ENCODE peak calls at places on chromosomes 11 and 22, in eight cellular contexts. One of them, this sample, is unnamed.
A peak's percentile ranks its signal among the peaks of the same experiment; 100 is the strongest.

GRCh38 chr11:13328276-13328675 is 50.7 kb downstream of the BMAL1 start:
- DNase-seq in AG10803: no peak
- DNase-seq in heart left ventricle: no peak
- DNase-seq in cardiac fibroblast: no peak
- DNase-seq in CD4-positive, alpha-beta T cell: no peak
- DNase-seq in cardiac muscle cell: no peak
- DNase-seq in AG09319: no peak
- DNase-seq in CD8-positive, alpha-beta T cell: no peak
- DNase-seq in this sample: no peak

GRCh38 chr11:69866648-69867047 is 47.4 kb upstream of the FGF3 start:
- DNase-seq in cardiac fibroblast: no peak
- DNase-seq in AG09319: no peak
- DNase-seq in cardiac muscle cell: no peak
- DNase-seq in heart left ventricle: no peak
- DNase-seq in CD4-positive, alpha-beta T cell: no peak
- DNase-seq in AG10803: no peak
- DNase-seq in CD8-positive, alpha-beta T cell: no peak
- DNase-seq in this sample: no peak

GRCh38 chr22:11628651-11629511 is 3899.1 kb upstream of the OR11H1 start:
- DNase-seq in cardiac muscle cell: no peak
- DNase-seq in CD8-positive, alpha-beta T cell: no peak
- DNase-seq in AG09319: no peak
- DNase-seq in cardiac fibroblast: no peak
- DNase-seq in AG10803: no peak
- DNase-seq in heart left ventricle: no peak
- DNase-seq in CD4-positive, alpha-beta T cell: no peak
- DNase-seq in this sample: no peak

GRCh38 chr11:62534779-62535545 is 11.6 kb downstream of the AHNAK start:
- DNase-seq in CD8-positive, alpha-beta T cell: no peak
- DNase-seq in cardiac muscle cell: no peak
- DNase-seq in CD4-positive, alpha-beta T cell: no peak
- DNase-seq in cardiac fibroblast: no peak
- DNase-seq in heart left ventricle: no peak
- DNase-seq in AG10803: no peak
- DNase-seq in AG09319: no peak
- DNase-seq in this sample: no peak

GRCh38 chr11:22433066-22433450 is 94.9 kb downstream of the SLC17A6 start:
- DNase-seq in cardiac fibroblast: no peak
- DNase-seq in AG09319: no peak
- DNase-seq in cardiac muscle cell: no peak
- DNase-seq in CD8-positive, alpha-beta T cell: no peak
- DNase-seq in AG10803: peak; percentile 11
- DNase-seq in heart left ventricle: no peak
- DNase-seq in CD4-positive, alpha-beta T cell: no peak
- DNase-seq in this sample: no peak

GRCh38 chr11:46718155-46719019 is 626 bp upstream of the F2 start:
- DNase-seq in CD8-positive, alpha-beta T cell: no peak
- DNase-seq in cardiac muscle cell: peak; percentile 33
- DNase-seq in heart left ventricle: no peak
- DNase-seq in AG10803: no peak
- DNase-seq in CD4-positive, alpha-beta T cell: no peak
- DNase-seq in AG09319: no peak
- DNase-seq in cardiac fibroblast: peak; percentile 41
- DNase-seq in this sample: no peak

GRCh38 chr11:80748207-80748606 is 1307.4 kb upstream of the TENM4 start:
- DNase-seq in CD8-positive, alpha-beta T cell: no peak
- DNase-seq in cardiac fibroblast: no peak
- DNase-seq in CD4-positive, alpha-beta T cell: no peak
- DNase-seq in AG10803: no peak
- DNase-seq in heart left ventricle: no peak
- DNase-seq in cardiac muscle cell: no peak
- DNase-seq in AG09319: no peak
- DNase-seq in this sample: no peak

GRCh38 chr11:124536520-124536919 is 6.9 kb downstream of the OR8B12 start:
- DNase-seq in CD8-positive, alpha-beta T cell: no peak
- DNase-seq in CD4-positive, alpha-beta T cell: no peak
- DNase-seq in cardiac fibroblast: peak; percentile 85
- DNase-seq in AG09319: no peak
- DNase-seq in heart left ventricle: peak; percentile 72
- DNase-seq in cardiac muscle cell: peak; percentile 97
- DNase-seq in AG10803: peak; percentile 25
- DNase-seq in this sample: no peak

GRCh38 chr22:26800858-26801257 is 143.5 kb downstream of the MIAT start:
- DNase-seq in CD8-positive, alpha-beta T cell: no peak
- DNase-seq in heart left ventricle: no peak
- DNase-seq in cardiac fibroblast: no peak
- DNase-seq in cardiac muscle cell: no peak
- DNase-seq in AG09319: no peak
- DNase-seq in CD4-positive, alpha-beta T cell: no peak
- DNase-seq in AG10803: no peak
- DNase-seq in this sample: peak; percentile 15

GRCh38 chr11:30741039-30741550 is 154.9 kb upstream of the MPPED2 start:
- DNase-seq in heart left ventricle: no peak
- DNase-seq in AG10803: peak; percentile 92
- DNase-seq in AG09319: no peak
- DNase-seq in cardiac fibroblast: peak; percentile 43
- DNase-seq in CD4-positive, alpha-beta T cell: no peak
- DNase-seq in CD8-positive, alpha-beta T cell: no peak
- DNase-seq in cardiac muscle cell: no peak
- DNase-seq in this sample: no peak

GRCh38 chr11:16280256-16280682 is 76.1 kb downstream of the SOX6 start:
- DNase-seq in CD8-positive, alpha-beta T cell: no peak
- DNase-seq in CD4-positive, alpha-beta T cell: no peak
- DNase-seq in AG10803: no peak
- DNase-seq in AG09319: no peak
- DNase-seq in cardiac fibroblast: peak; percentile 3
- DNase-seq in heart left ventricle: peak; percentile 51
- DNase-seq in cardiac muscle cell: no peak
- DNase-seq in this sample: no peak

GRCh38 chr22:31659246-31659645 is 2.8 kb downstream of the PISD start:
- DNase-seq in AG10803: no peak
- DNase-seq in CD4-positive, alpha-beta T cell: no peak
- DNase-seq in CD8-positive, alpha-beta T cell: no peak
- DNase-seq in cardiac muscle cell: no peak
- DNase-seq in heart left ventricle: no peak
- DNase-seq in cardiac fibroblast: no peak
- DNase-seq in AG09319: no peak
- DNase-seq in this sample: no peak

GRCh38 chr11:42524534-42525227 is 787.1 kb upstream of the API5 start:
- DNase-seq in AG09319: no peak
- DNase-seq in CD8-positive, alpha-beta T cell: no peak
- DNase-seq in heart left ventricle: no peak
- DNase-seq in CD4-positive, alpha-beta T cell: no peak
- DNase-seq in cardiac muscle cell: peak; percentile 84
- DNase-seq in cardiac fibroblast: peak; percentile 80
- DNase-seq in AG10803: peak; percentile 53
- DNase-seq in this sample: peak; percentile 59

GRCh38 chr22:17576475-17576874 is 13.2 kb downstream of the SLC25A18 start:
- DNase-seq in heart left ventricle: no peak
- DNase-seq in AG10803: peak; percentile 99
- DNase-seq in AG09319: no peak
- DNase-seq in cardiac fibroblast: peak; percentile 89
- DNase-seq in cardiac muscle cell: peak; percentile 90
- DNase-seq in CD8-positive, alpha-beta T cell: no peak
- DNase-seq in CD4-positive, alpha-beta T cell: no peak
- DNase-seq in this sample: no peak

GRCh38 chr22:27051407-27051806 is 394.0 kb downstream of the MIAT start:
- DNase-seq in CD8-positive, alpha-beta T cell: no peak
- DNase-seq in cardiac muscle cell: no peak
- DNase-seq in AG09319: no peak
- DNase-seq in CD4-positive, alpha-beta T cell: no peak
- DNase-seq in cardiac fibroblast: no peak
- DNase-seq in AG10803: no peak
- DNase-seq in heart left ventricle: no peak
- DNase-seq in this sample: no peak

GRCh38 chr11:118938491-118939411 is 13.0 kb upstream of the BCL9L start:
- DNase-seq in CD8-positive, alpha-beta T cell: no peak
- DNase-seq in heart left ventricle: no peak
- DNase-seq in CD4-positive, alpha-beta T cell: no peak
- DNase-seq in AG09319: no peak
- DNase-seq in cardiac fibroblast: peak; percentile 35
- DNase-seq in cardiac muscle cell: peak; percentile 61
- DNase-seq in AG10803: peak; percentile 82
- DNase-seq in this sample: no peak

GRCh38 chr11:1732421-1733008 is 17.9 kb downstream of the IFITM10 start:
- DNase-seq in AG10803: no peak
- DNase-seq in cardiac muscle cell: no peak
- DNase-seq in CD4-positive, alpha-beta T cell: no peak
- DNase-seq in CD8-positive, alpha-beta T cell: no peak
- DNase-seq in cardiac fibroblast: no peak
- DNase-seq in heart left ventricle: no peak
- DNase-seq in AG09319: no peak
- DNase-seq in this sample: no peak

GRCh38 chr11:78832226-78832947 is 257.7 kb upstream of the NARS2 start:
- DNase-seq in AG09319: no peak
- DNase-seq in AG10803: no peak
- DNase-seq in heart left ventricle: no peak
- DNase-seq in CD8-positive, alpha-beta T cell: no peak
- DNase-seq in CD4-positive, alpha-beta T cell: no peak
- DNase-seq in cardiac muscle cell: peak; percentile 43
- DNase-seq in cardiac fibroblast: peak; percentile 28
- DNase-seq in this sample: no peak
- TF ChIP-seq CTCF in AG09319: peak; percentile 28
- TF ChIP-seq CTCF in AG10803: peak; percentile 22
- TF ChIP-seq CTCF in heart left ventricle: peak; percentile 7
- TF ChIP-seq CTCF in CD8-positive, alpha-beta T cell: no peak
- TF ChIP-seq CTCF in CD4-positive, alpha-beta T cell: no peak
- TF ChIP-seq CTCF in cardiac muscle cell: peak; percentile 38
- TF ChIP-seq CTCF in cardiac fibroblast: no peak
- TF ChIP-seq CTCF in this sample: no peak

GRCh38 chr22:36367066-36367465 is 20.7 kb downstream of the MYH9 start:
- DNase-seq in CD8-positive, alpha-beta T cell: no peak
- DNase-seq in heart left ventricle: no peak
- DNase-seq in CD4-positive, alpha-beta T cell: no peak
- DNase-seq in cardiac muscle cell: no peak
- DNase-seq in AG09319: no peak
- DNase-seq in AG10803: no peak
- DNase-seq in cardiac fibroblast: no peak
- DNase-seq in this sample: no peak

GRCh38 chr22:36369922-36370781 is 17.6 kb downstream of the MYH9 start:
- DNase-seq in AG10803: no peak
- DNase-seq in CD8-positive, alpha-beta T cell: no peak
- DNase-seq in CD4-positive, alpha-beta T cell: no peak
- DNase-seq in cardiac muscle cell: peak; percentile 64
- DNase-seq in AG09319: no peak
- DNase-seq in cardiac fibroblast: peak; percentile 75
- DNase-seq in heart left ventricle: no peak
- DNase-seq in this sample: no peak

GRCh38 chr22:36367479-36367878 is 20.3 kb downstream of the MYH9 start:
- DNase-seq in AG10803: no peak
- DNase-seq in heart left ventricle: no peak
- DNase-seq in cardiac fibroblast: no peak
- DNase-seq in cardiac muscle cell: no peak
- DNase-seq in CD8-positive, alpha-beta T cell: no peak
- DNase-seq in AG09319: no peak
- DNase-seq in CD4-positive, alpha-beta T cell: no peak
- DNase-seq in this sample: no peak

GRCh38 chr22:36369004-36369921 is 18.5 kb downstream of the MYH9 start:
- DNase-seq in CD4-positive, alpha-beta T cell: no peak
- DNase-seq in heart left ventricle: no peak
- DNase-seq in AG10803: no peak
- DNase-seq in cardiac fibroblast: no peak
- DNase-seq in AG09319: no peak
- DNase-seq in CD8-positive, alpha-beta T cell: no peak
- DNase-seq in cardiac muscle cell: no peak
- DNase-seq in this sample: no peak

GRCh38 chr22:36368359-36368983 is 19.3 kb downstream of the MYH9 start:
- DNase-seq in cardiac muscle cell: peak; percentile 91
- DNase-seq in AG10803: peak; percentile 90
- DNase-seq in cardiac fibroblast: peak; percentile 87
- DNase-seq in heart left ventricle: no peak
- DNase-seq in AG09319: no peak
- DNase-seq in CD4-positive, alpha-beta T cell: no peak
- DNase-seq in CD8-positive, alpha-beta T cell: no peak
- DNase-seq in this sample: no peak
- TF ChIP-seq CTCF in cardiac muscle cell: peak; percentile 28
- TF ChIP-seq CTCF in AG10803: no peak
- TF ChIP-seq CTCF in cardiac fibroblast: no peak
- TF ChIP-seq CTCF in heart left ventricle: peak; percentile 11
- TF ChIP-seq CTCF in AG09319: no peak
- TF ChIP-seq CTCF in CD4-positive, alpha-beta T cell: peak; percentile 29
- TF ChIP-seq CTCF in CD8-positive, alpha-beta T cell: no peak
- TF ChIP-seq CTCF in this sample: no peak

GRCh38 chr11:88358040-88358431 is 20.5 kb upstream of the CTSC start:
- DNase-seq in CD8-positive, alpha-beta T cell: no peak
- DNase-seq in CD4-positive, alpha-beta T cell: no peak
- DNase-seq in AG10803: no peak
- DNase-seq in cardiac fibroblast: no peak
- DNase-seq in cardiac muscle cell: no peak
- DNase-seq in heart left ventricle: no peak
- DNase-seq in AG09319: no peak
- DNase-seq in this sample: no peak
- TF ChIP-seq CTCF in CD8-positive, alpha-beta T cell: no peak
- TF ChIP-seq CTCF in CD4-positive, alpha-beta T cell: no peak
- TF ChIP-seq CTCF in AG10803: no peak
- TF ChIP-seq CTCF in cardiac fibroblast: no peak
- TF ChIP-seq CTCF in cardiac muscle cell: no peak
- TF ChIP-seq CTCF in heart left ventricle: no peak
- TF ChIP-seq CTCF in AG09319: no peak
- TF ChIP-seq CTCF in this sample: no peak

GRCh38 chr11:6061475-6061874 is 30.9 kb upstream of the OR56A1 start:
- DNase-seq in cardiac muscle cell: no peak
- DNase-seq in cardiac fibroblast: no peak
- DNase-seq in AG10803: no peak
- DNase-seq in AG09319: no peak
- DNase-seq in CD8-positive, alpha-beta T cell: no peak
- DNase-seq in heart left ventricle: no peak
- DNase-seq in CD4-positive, alpha-beta T cell: no peak
- DNase-seq in this sample: no peak

GRCh38 chr11:6057452-6057851 is 26.9 kb upstream of the OR56A1 start:
- DNase-seq in CD4-positive, alpha-beta T cell: no peak
- DNase-seq in AG09319: no peak
- DNase-seq in cardiac fibroblast: no peak
- DNase-seq in AG10803: no peak
- DNase-seq in CD8-positive, alpha-beta T cell: no peak
- DNase-seq in heart left ventricle: no peak
- DNase-seq in cardiac muscle cell: no peak
- DNase-seq in this sample: no peak

GRCh38 chr11:6067502-6067901 is 36.9 kb upstream of the OR56A1 start:
- DNase-seq in CD8-positive, alpha-beta T cell: no peak
- DNase-seq in CD4-positive, alpha-beta T cell: no peak
- DNase-seq in heart left ventricle: no peak
- DNase-seq in AG09319: no peak
- DNase-seq in cardiac fibroblast: no peak
- DNase-seq in AG10803: no peak
- DNase-seq in cardiac muscle cell: no peak
- DNase-seq in this sample: no peak

DNA sequence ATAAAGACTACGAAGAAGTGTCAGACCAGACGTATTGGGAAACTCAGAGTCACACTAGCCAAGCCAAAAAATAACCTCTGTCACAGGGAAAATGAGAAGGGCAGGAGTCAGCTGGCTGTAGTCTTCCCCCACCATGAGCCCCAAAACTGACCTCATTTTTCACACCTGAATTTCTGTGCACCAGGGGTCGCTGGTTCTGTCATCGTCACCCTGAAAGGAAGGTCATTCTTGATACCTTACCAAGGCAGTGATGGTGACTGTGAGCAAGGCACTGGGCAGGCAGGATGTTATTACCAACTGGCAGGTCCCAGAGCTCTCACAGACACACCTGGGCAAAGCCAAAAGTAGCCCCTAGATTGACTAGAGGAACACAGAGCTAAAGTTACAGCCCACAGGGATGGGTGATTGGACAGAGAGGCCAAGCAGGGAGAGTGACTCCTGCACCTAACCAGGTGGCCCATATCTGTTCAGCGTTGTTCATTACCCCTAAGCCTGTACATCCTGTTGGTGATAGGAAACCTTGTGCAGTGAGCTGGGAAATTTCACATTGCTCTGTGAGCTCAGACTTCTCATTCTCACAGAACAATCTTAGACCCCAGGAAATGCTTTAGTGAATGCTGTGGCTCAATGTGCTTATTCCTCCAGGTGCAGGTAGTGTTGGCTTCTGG is 32.3 kb upstream of the OR56A1 start:
- DNase-seq in CD4-positive, alpha-beta T cell: no peak
- DNase-seq in AG10803: no peak
- DNase-seq in AG09319: no peak
- DNase-seq in heart left ventricle: no peak
- DNase-seq in cardiac fibroblast: no peak
- DNase-seq in cardiac muscle cell: no peak
- DNase-seq in CD8-positive, alpha-beta T cell: no peak
- DNase-seq in this sample: no peak
- TF ChIP-seq CTCF in CD4-positive, alpha-beta T cell: no peak
- TF ChIP-seq CTCF in AG10803: no peak
- TF ChIP-seq CTCF in AG09319: no peak
- TF ChIP-seq CTCF in heart left ventricle: no peak
- TF ChIP-seq CTCF in cardiac fibroblast: no peak
- TF ChIP-seq CTCF in cardiac muscle cell: no peak
- TF ChIP-seq CTCF in CD8-positive, alpha-beta T cell: no peak
- TF ChIP-seq CTCF in this sample: no peak